ENCODE peak calls at places on chromosome 1, in eight cellular contexts. A, J, L, D, B, P, Z and W are unnamed samples.

GRCh38 chr1:198290089-198290683 is 133.4 kb downstream of the NEK7 start:
- DNase-seq in A (no peak), J (no peak), L (no peak), D (no peak), B (no peak), P (no peak), Z (no peak), W (no peak)

GRCh38 chr1:243493156-243494129 is 237.6 kb downstream of the SDCCAG8 start:
- DNase-seq in A (no peak), J (no peak), L (no peak), D (no peak), B (peak; percentile 28), P (no peak), Z (no peak), W (no peak)

GRCh38 chr1:10841059-10841458 is 44.6 kb upstream of the CASZ1 start:
- DNase-seq in A (no peak), J (no peak), L (no peak), D (no peak), B (no peak), P (no peak), Z (no peak), W (no peak)

GRCh38 chr1:28392027-28392652 is 22.6 kb downstream of the PHACTR4 start:
- DNase-seq in A (no peak), J (no peak), L (no peak), D (no peak), B (no peak), P (no peak), Z (no peak), W (no peak)

GRCh38 chr1:6384962-6385672 is 8.4 kb downstream of the ACOT7 start:
- DNase-seq in A (no peak), J (no peak), L (no peak), D (peak; percentile 88), B (no peak), P (no peak), Z (no peak), W (peak; percentile 92)

GRCh38 chr1:207240325-207241095 is 81.0 kb upstream of the CD55 start:
- DNase-seq in A (no peak), J (no peak), L (no peak), D (no peak), B (no peak), P (no peak), Z (no peak), W (no peak)

GRCh38 chr1:19300211-19300610 is 11.6 kb upstream of the AKR7A3 start:
- DNase-seq in A (no peak), J (no peak), L (no peak), D (peak; percentile 28), B (no peak), P (no peak), Z (no peak), W (no peak)

GRCh38 chr1:156926175-156926574 is 5.7 kb downstream of the LRRC71 start:
- DNase-seq in A (no peak), J (peak; percentile 51), L (no peak), D (no peak), B (peak; percentile 68), P (no peak), Z (no peak), W (no peak)

GRCh38 chr1:79663916-79664315 is 657.4 kb upstream of the ADGRL4 start:
- DNase-seq in A (no peak), J (no peak), L (no peak), D (no peak), B (no peak), P (no peak), Z (no peak), W (no peak)

GRCh38 chr1:66929289-66929688 is 4.5 kb downstream of the MIER1 start:
- DNase-seq in A (no peak), J (no peak), L (no peak), D (no peak), B (no peak), P (no peak), Z (peak; percentile 34), W (no peak)

GRCh38 chr1:156471496-156472490 is 28.8 kb downstream of the MEF2D start:
- DNase-seq in A (no peak), J (peak; percentile 90), L (no peak), D (peak; percentile 76), B (peak; percentile 85), P (peak; percentile 79), Z (no peak), W (no peak)

GRCh38 chr1:94819945-94820746 is at the start of gene SLC44A3:
- DNase-seq in A (peak; percentile 43), J (no peak), L (no peak), D (peak; percentile 65), B (peak; percentile 59), P (peak; percentile 49), Z (no peak), W (no peak)

DNA sequence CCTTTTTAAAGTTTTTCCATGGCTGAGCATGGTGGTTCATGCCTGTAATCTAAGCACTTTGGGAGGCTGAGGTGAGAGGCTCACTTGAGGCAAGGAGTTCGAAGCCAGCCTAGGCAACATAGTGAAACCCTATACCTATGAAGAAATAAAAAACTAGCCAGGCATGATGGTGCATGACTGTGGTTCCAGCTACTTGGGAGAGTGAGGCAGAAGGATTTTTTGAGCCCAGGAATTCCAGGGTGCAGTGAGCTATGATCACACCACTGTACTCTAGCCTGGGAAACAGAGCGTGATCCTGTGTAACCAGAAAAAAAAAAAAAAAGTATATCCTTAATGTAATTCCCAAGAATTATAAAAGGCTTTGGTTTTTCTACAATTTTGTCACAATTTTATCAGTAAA is 17.4 kb downstream of the DEPDC1 start:
- DNase-seq in A (no peak), J (no peak), L (no peak), D (no peak), B (no peak), P (no peak), Z (no peak), W (no peak)
- H3K4me3 ChIP-seq in A (no peak overlapping the region), J (no peak overlapping the region), L (no peak overlapping the region), D (no peak overlapping the region), B (no peak overlapping the region), P (no peak overlapping the region), Z (no peak overlapping the region), W (no peak overlapping the region)

GRCh38 chr1:160260436-160261382 is 1.6 kb downstream of the DCAF8 start:
- DNase-seq in A (no peak), J (no peak), L (no peak), D (no peak), B (no peak), P (no peak), Z (peak; percentile 14), W (no peak)
- H3K27ac ChIP-seq in A (peak overlapping the region; percentile 97), J (peak overlapping the region; percentile 99), L (peak overlapping the region; percentile 93), D (peak overlapping the region; percentile 97), B (peak overlapping the region; percentile 99), P (peak overlapping the region; percentile 98), Z (peak overlapping the region; percentile 98), W (peak overlapping the region; percentile 94)

DNA sequence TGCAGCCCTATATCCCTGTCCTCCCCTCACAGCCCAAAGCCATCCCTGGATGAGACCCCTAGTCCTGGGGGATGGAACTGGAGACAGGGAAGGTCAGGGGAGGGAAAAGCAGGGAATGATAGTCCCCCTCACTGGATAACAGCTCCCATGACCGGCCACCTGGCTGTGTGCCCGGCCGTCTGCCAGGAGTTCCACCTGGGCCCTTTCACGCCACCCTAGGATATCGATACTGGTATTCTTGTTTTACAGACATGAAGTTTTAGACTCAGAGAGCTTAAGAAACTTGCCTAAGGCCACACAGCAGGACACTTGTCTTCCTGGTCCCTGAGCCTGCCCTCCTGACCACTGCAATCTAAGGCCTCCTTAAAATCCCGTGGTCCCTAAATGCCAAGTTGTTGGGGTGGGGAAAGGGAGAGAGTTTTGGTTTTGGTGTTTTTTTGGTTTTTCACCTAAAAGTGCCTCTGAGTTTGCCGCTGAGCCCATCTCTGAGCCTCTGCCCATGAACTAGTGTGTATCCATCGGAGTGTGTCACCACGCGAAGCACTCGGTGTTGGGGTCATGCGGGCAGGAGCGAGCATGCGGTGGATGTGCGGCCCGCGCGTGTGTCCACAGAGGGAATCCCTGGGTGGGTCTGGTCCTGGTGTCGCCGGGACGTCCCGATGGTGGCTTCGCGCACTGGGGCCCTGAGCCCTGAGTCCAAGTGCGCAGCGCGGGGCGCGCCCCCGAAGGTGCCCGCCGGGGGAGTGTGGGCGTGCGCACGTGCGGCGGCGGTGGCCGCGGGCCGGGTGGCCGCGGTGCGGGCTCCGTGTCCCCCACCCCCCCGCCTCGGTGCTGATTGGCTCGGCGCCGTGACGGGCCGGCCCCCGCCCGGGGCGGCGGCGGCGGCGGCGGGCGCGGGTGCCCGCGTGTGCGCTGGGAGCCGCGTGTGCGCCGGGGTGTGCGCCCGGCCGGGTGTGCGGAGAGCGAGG is at the start of gene EPHA8:
- DNase-seq in A (no peak), J (no peak), L (no peak), D (no peak), B (no peak), P (no peak), Z (no peak), W (no peak)
- H3K4me3 ChIP-seq in A (no peak within 1 kb of the TSS), J (no peak within 1 kb of the TSS), L (no peak within 1 kb of the TSS), D (no peak within 1 kb of the TSS), B (peak within 1 kb of the TSS; percentile 30), P (no peak within 1 kb of the TSS), Z (no peak within 1 kb of the TSS), W (peak within 1 kb of the TSS; percentile 44)

DNA sequence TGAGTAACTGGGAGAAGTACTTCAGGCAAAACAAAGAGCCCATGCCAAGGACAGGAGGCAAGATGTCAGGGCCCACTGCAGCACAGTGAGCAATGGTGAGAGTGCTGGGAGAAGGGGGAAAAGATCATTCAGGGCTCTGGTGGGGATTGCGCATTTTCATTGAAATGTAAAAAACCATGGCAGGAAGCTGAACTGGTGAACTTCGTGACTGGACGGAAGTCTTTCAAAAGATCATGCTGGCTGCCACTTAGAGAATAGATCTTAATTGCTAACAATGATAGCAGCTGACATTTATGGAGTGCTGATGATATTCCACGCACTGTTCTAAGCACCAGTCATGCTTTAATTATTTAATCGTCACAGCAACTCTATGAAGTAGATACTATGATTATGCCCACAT is 107.0 kb downstream of the TGFBR3 start:
- DNase-seq in A (no peak), J (no peak), L (no peak), D (no peak), B (no peak), P (no peak), Z (no peak), W (no peak)
- H3K27ac ChIP-seq in A (no peak overlapping the region), J (no peak overlapping the region), L (no peak overlapping the region), D (peak overlapping the region; percentile 22), B (no peak overlapping the region), P (no peak overlapping the region), Z (no peak overlapping the region), W (no peak overlapping the region)